ENCODE peak calls at places on chromosomes 12 and 14, in nine cellular contexts. One of them, this sample, is unnamed.

GRCh38 chr12:57875753-57876547 is 29.4 kb upstream of the CTDSP2 start:
- DNase-seq in activated CD8-positive, alpha-beta T cell treated with anti-CD3 and anti-CD28 coated beads for 36 hours: no peak
- DNase-seq in lung microvascular endothelial cell: no peak
- DNase-seq in AG09309: no peak
- DNase-seq in H54: no peak
- DNase-seq in heart left ventricle: no peak
- DNase-seq in kidney glomerular epithelial cell: peak; percentile 59
- DNase-seq in IMR-90: no peak
- DNase-seq in activated CD4-positive, alpha-beta T cell treated with anti-CD3 and anti-CD28 coated beads for 36 hours: no peak
- DNase-seq in this sample: no peak

GRCh38 chr12:95784286-95784685 is 6.3 kb downstream of the NTN4 start:
- DNase-seq in activated CD8-positive, alpha-beta T cell treated with anti-CD3 and anti-CD28 coated beads for 36 hours: no peak
- DNase-seq in lung microvascular endothelial cell: peak; percentile 60
- DNase-seq in AG09309: no peak
- DNase-seq in H54: no peak
- DNase-seq in heart left ventricle: no peak
- DNase-seq in kidney glomerular epithelial cell: no peak
- DNase-seq in IMR-90: peak; percentile 44
- DNase-seq in activated CD4-positive, alpha-beta T cell treated with anti-CD3 and anti-CD28 coated beads for 36 hours: no peak
- DNase-seq in this sample: no peak

GRCh38 chr12:57744194-57744776 is 554 bp upstream of the TSPAN31 start:
- DNase-seq in activated CD8-positive, alpha-beta T cell treated with anti-CD3 and anti-CD28 coated beads for 36 hours: peak; percentile 88
- DNase-seq in lung microvascular endothelial cell: no peak
- DNase-seq in AG09309: peak; percentile 43
- DNase-seq in H54: no peak
- DNase-seq in heart left ventricle: peak; percentile 74
- DNase-seq in kidney glomerular epithelial cell: peak; percentile 91
- DNase-seq in IMR-90: peak; percentile 85
- DNase-seq in activated CD4-positive, alpha-beta T cell treated with anti-CD3 and anti-CD28 coated beads for 36 hours: peak; percentile 92
- DNase-seq in this sample: no peak

GRCh38 chr12:124527861-124528561 is 39.4 kb downstream of the NCOR2 start:
- DNase-seq in activated CD8-positive, alpha-beta T cell treated with anti-CD3 and anti-CD28 coated beads for 36 hours: no peak
- DNase-seq in lung microvascular endothelial cell: peak; percentile 68
- DNase-seq in AG09309: no peak
- DNase-seq in H54: no peak
- DNase-seq in heart left ventricle: no peak
- DNase-seq in kidney glomerular epithelial cell: no peak
- DNase-seq in IMR-90: no peak
- DNase-seq in activated CD4-positive, alpha-beta T cell treated with anti-CD3 and anti-CD28 coated beads for 36 hours: no peak
- DNase-seq in this sample: no peak

GRCh38 chr12:108689314-108690190 is 41.8 kb downstream of the CORO1C start:
- DNase-seq in activated CD8-positive, alpha-beta T cell treated with anti-CD3 and anti-CD28 coated beads for 36 hours: peak; percentile 21
- DNase-seq in lung microvascular endothelial cell: peak; percentile 91
- DNase-seq in AG09309: no peak
- DNase-seq in H54: no peak
- DNase-seq in heart left ventricle: peak; percentile 57
- DNase-seq in kidney glomerular epithelial cell: no peak
- DNase-seq in IMR-90: peak; percentile 55
- DNase-seq in activated CD4-positive, alpha-beta T cell treated with anti-CD3 and anti-CD28 coated beads for 36 hours: peak; percentile 64
- DNase-seq in this sample: peak; percentile 41

GRCh38 chr14:93879362-93879983 is 47.7 kb upstream of the FAM181A start:
- DNase-seq in activated CD8-positive, alpha-beta T cell treated with anti-CD3 and anti-CD28 coated beads for 36 hours: no peak
- DNase-seq in lung microvascular endothelial cell: no peak
- DNase-seq in AG09309: no peak
- DNase-seq in H54: no peak
- DNase-seq in heart left ventricle: no peak
- DNase-seq in kidney glomerular epithelial cell: no peak
- DNase-seq in IMR-90: no peak
- DNase-seq in activated CD4-positive, alpha-beta T cell treated with anti-CD3 and anti-CD28 coated beads for 36 hours: no peak
- DNase-seq in this sample: no peak

GRCh38 chr12:121284551-121285390 is 11.7 kb downstream of the CAMKK2 start:
- DNase-seq in activated CD8-positive, alpha-beta T cell treated with anti-CD3 and anti-CD28 coated beads for 36 hours: no peak
- DNase-seq in lung microvascular endothelial cell: peak; percentile 53
- DNase-seq in AG09309: no peak
- DNase-seq in H54: no peak
- DNase-seq in heart left ventricle: no peak
- DNase-seq in kidney glomerular epithelial cell: no peak
- DNase-seq in IMR-90: peak; percentile 19
- DNase-seq in activated CD4-positive, alpha-beta T cell treated with anti-CD3 and anti-CD28 coated beads for 36 hours: no peak
- DNase-seq in this sample: no peak

GRCh38 chr14:102775855-102776760 is 1.1 kb upstream of the TRAF3 start:
- DNase-seq in activated CD8-positive, alpha-beta T cell treated with anti-CD3 and anti-CD28 coated beads for 36 hours: peak; percentile 28
- DNase-seq in lung microvascular endothelial cell: peak; percentile 79
- DNase-seq in AG09309: no peak
- DNase-seq in H54: peak; percentile 78
- DNase-seq in heart left ventricle: peak; percentile 27
- DNase-seq in kidney glomerular epithelial cell: peak; percentile 31
- DNase-seq in IMR-90: peak; percentile 80
- DNase-seq in activated CD4-positive, alpha-beta T cell treated with anti-CD3 and anti-CD28 coated beads for 36 hours: peak; percentile 44
- DNase-seq in this sample: no peak

GRCh38 chr12:131536337-131536736 is 174.6 kb upstream of the SFSWAP start:
- DNase-seq in activated CD8-positive, alpha-beta T cell treated with anti-CD3 and anti-CD28 coated beads for 36 hours: peak; percentile 64
- DNase-seq in lung microvascular endothelial cell: no peak
- DNase-seq in AG09309: no peak
- DNase-seq in H54: no peak
- DNase-seq in heart left ventricle: no peak
- DNase-seq in kidney glomerular epithelial cell: no peak
- DNase-seq in IMR-90: no peak
- DNase-seq in activated CD4-positive, alpha-beta T cell treated with anti-CD3 and anti-CD28 coated beads for 36 hours: peak; percentile 61
- DNase-seq in this sample: no peak

GRCh38 chr12:120466560-120467315 is 2.8 kb downstream of the SRSF9 start:
- DNase-seq in activated CD8-positive, alpha-beta T cell treated with anti-CD3 and anti-CD28 coated beads for 36 hours: peak; percentile 65
- DNase-seq in lung microvascular endothelial cell: peak; percentile 55
- DNase-seq in AG09309: no peak
- DNase-seq in H54: no peak
- DNase-seq in heart left ventricle: peak; percentile 28
- DNase-seq in kidney glomerular epithelial cell: no peak
- DNase-seq in IMR-90: peak; percentile 45
- DNase-seq in activated CD4-positive, alpha-beta T cell treated with anti-CD3 and anti-CD28 coated beads for 36 hours: peak; percentile 66
- DNase-seq in this sample: no peak

GRCh38 chr14:68971411-68972035 is 7.6 kb downstream of the ACTN1 start:
- DNase-seq in activated CD8-positive, alpha-beta T cell treated with anti-CD3 and anti-CD28 coated beads for 36 hours: no peak
- DNase-seq in lung microvascular endothelial cell: no peak
- DNase-seq in AG09309: no peak
- DNase-seq in H54: no peak
- DNase-seq in heart left ventricle: no peak
- DNase-seq in kidney glomerular epithelial cell: no peak
- DNase-seq in IMR-90: no peak
- DNase-seq in activated CD4-positive, alpha-beta T cell treated with anti-CD3 and anti-CD28 coated beads for 36 hours: no peak
- DNase-seq in this sample: no peak

GRCh38 chr12:96985515-96986362 is 78.7 kb downstream of the NEDD1 start:
- DNase-seq in activated CD8-positive, alpha-beta T cell treated with anti-CD3 and anti-CD28 coated beads for 36 hours: peak; percentile 38
- DNase-seq in lung microvascular endothelial cell: peak; percentile 26
- DNase-seq in AG09309: no peak
- DNase-seq in H54: peak; percentile 16
- DNase-seq in heart left ventricle: peak; percentile 16
- DNase-seq in kidney glomerular epithelial cell: peak; percentile 43
- DNase-seq in IMR-90: no peak
- DNase-seq in activated CD4-positive, alpha-beta T cell treated with anti-CD3 and anti-CD28 coated beads for 36 hours: peak; percentile 63
- DNase-seq in this sample: peak; percentile 17

GRCh38 chr12:42447371-42447786 is 121.4 kb downstream of the PPHLN1 start:
- DNase-seq in activated CD8-positive, alpha-beta T cell treated with anti-CD3 and anti-CD28 coated beads for 36 hours: no peak
- DNase-seq in lung microvascular endothelial cell: peak; percentile 66
- DNase-seq in AG09309: no peak
- DNase-seq in H54: no peak
- DNase-seq in heart left ventricle: no peak
- DNase-seq in kidney glomerular epithelial cell: peak; percentile 54
- DNase-seq in IMR-90: no peak
- DNase-seq in activated CD4-positive, alpha-beta T cell treated with anti-CD3 and anti-CD28 coated beads for 36 hours: no peak
- DNase-seq in this sample: no peak

GRCh38 chr14:66082009-66082408 is 404.2 kb upstream of the CCDC196 start:
- DNase-seq in activated CD8-positive, alpha-beta T cell treated with anti-CD3 and anti-CD28 coated beads for 36 hours: no peak
- DNase-seq in lung microvascular endothelial cell: peak; percentile 78
- DNase-seq in AG09309: no peak
- DNase-seq in H54: no peak
- DNase-seq in heart left ventricle: no peak
- DNase-seq in kidney glomerular epithelial cell: no peak
- DNase-seq in IMR-90: no peak
- DNase-seq in activated CD4-positive, alpha-beta T cell treated with anti-CD3 and anti-CD28 coated beads for 36 hours: no peak
- DNase-seq in this sample: no peak

GRCh38 chr12:1796515-1797010 is 23.8 kb upstream of the LRTM2 start:
- DNase-seq in activated CD8-positive, alpha-beta T cell treated with anti-CD3 and anti-CD28 coated beads for 36 hours: peak; percentile 65
- DNase-seq in lung microvascular endothelial cell: no peak
- DNase-seq in AG09309: no peak
- DNase-seq in H54: no peak
- DNase-seq in heart left ventricle: peak; percentile 38
- DNase-seq in kidney glomerular epithelial cell: no peak
- DNase-seq in IMR-90: no peak
- DNase-seq in activated CD4-positive, alpha-beta T cell treated with anti-CD3 and anti-CD28 coated beads for 36 hours: peak; percentile 67
- DNase-seq in this sample: no peak

GRCh38 chr12:115599251-115599811 is 678.2 kb downstream of the MED13L start:
- DNase-seq in activated CD8-positive, alpha-beta T cell treated with anti-CD3 and anti-CD28 coated beads for 36 hours: no peak
- DNase-seq in lung microvascular endothelial cell: no peak
- DNase-seq in AG09309: no peak
- DNase-seq in H54: no peak
- DNase-seq in heart left ventricle: peak; percentile 62
- DNase-seq in kidney glomerular epithelial cell: no peak
- DNase-seq in IMR-90: no peak
- DNase-seq in activated CD4-positive, alpha-beta T cell treated with anti-CD3 and anti-CD28 coated beads for 36 hours: no peak
- DNase-seq in this sample: no peak

GRCh38 chr14:67357583-67358354 is 1.8 kb downstream of the ATP6V1D start:
- DNase-seq in activated CD8-positive, alpha-beta T cell treated with anti-CD3 and anti-CD28 coated beads for 36 hours: no peak
- DNase-seq in lung microvascular endothelial cell: peak; percentile 31
- DNase-seq in AG09309: no peak
- DNase-seq in H54: no peak
- DNase-seq in heart left ventricle: no peak
- DNase-seq in kidney glomerular epithelial cell: no peak
- DNase-seq in IMR-90: peak; percentile 30
- DNase-seq in activated CD4-positive, alpha-beta T cell treated with anti-CD3 and anti-CD28 coated beads for 36 hours: no peak
- DNase-seq in this sample: no peak

GRCh38 chr12:9799961-9800360 is 27.3 kb upstream of the KLRF1 start:
- DNase-seq in activated CD8-positive, alpha-beta T cell treated with anti-CD3 and anti-CD28 coated beads for 36 hours: no peak
- DNase-seq in lung microvascular endothelial cell: no peak
- DNase-seq in AG09309: no peak
- DNase-seq in H54: no peak
- DNase-seq in heart left ventricle: no peak
- DNase-seq in kidney glomerular epithelial cell: no peak
- DNase-seq in IMR-90: peak; percentile 10
- DNase-seq in activated CD4-positive, alpha-beta T cell treated with anti-CD3 and anti-CD28 coated beads for 36 hours: no peak
- DNase-seq in this sample: no peak

GRCh38 chr12:116434155-116435065 is 124.8 kb upstream of the MAP1LC3B2 start:
- DNase-seq in activated CD8-positive, alpha-beta T cell treated with anti-CD3 and anti-CD28 coated beads for 36 hours: no peak
- DNase-seq in lung microvascular endothelial cell: peak; percentile 56
- DNase-seq in AG09309: peak; percentile 85
- DNase-seq in H54: peak; percentile 83
- DNase-seq in heart left ventricle: peak; percentile 64
- DNase-seq in kidney glomerular epithelial cell: peak; percentile 68
- DNase-seq in IMR-90: peak; percentile 92
- DNase-seq in activated CD4-positive, alpha-beta T cell treated with anti-CD3 and anti-CD28 coated beads for 36 hours: no peak
- DNase-seq in this sample: peak; percentile 12

This sample was measured in hippocampal formation.